ENCODE peak calls at places on chromosome 5, in five cellular contexts. N, R, M, K and W are unnamed samples.

GRCh38 chr5:68260455-68260854 is 44.9 kb downstream of the PIK3R1 start:
- DNase-seq in N (no peak), R (no peak), M (no peak), K (no peak), W (no peak)

GRCh38 chr5:95519681-95520080 is 35.1 kb downstream of the SKIC3 start:
- DNase-seq in N (no peak), R (no peak), M (no peak), K (no peak), W (no peak)

GRCh38 chr5:131968396-131968954 is 23.0 kb upstream of the MEIKIN start:
- DNase-seq in N (peak), R (no peak), M (no peak), K (peak), W (no peak)

GRCh38 chr5:39469173-39469572 is 44.4 kb upstream of the DAB2 start:
- DNase-seq in N (no peak), R (no peak), M (no peak), K (no peak), W (no peak)

GRCh38 chr5:96384353-96384752 is 48.7 kb downstream of the PCSK1 start:
- DNase-seq in N (peak), R (no peak), M (no peak), K (peak), W (no peak)

GRCh38 chr5:139849501-139849900 is 53.9 kb downstream of the PSD2 start:
- DNase-seq in N (no peak), R (no peak), M (no peak), K (no peak), W (no peak)

GRCh38 chr5:25688156-25688555 is 1043.4 kb upstream of the CDH10 start:
- DNase-seq in N (no peak), R (no peak), M (no peak), K (no peak), W (no peak)

GRCh38 chr5:10485142-10485795 is 43.6 kb downstream of the ROPN1L start:
- DNase-seq in N (peak), R (no peak), M (no peak), K (peak), W (no peak)

DNA sequence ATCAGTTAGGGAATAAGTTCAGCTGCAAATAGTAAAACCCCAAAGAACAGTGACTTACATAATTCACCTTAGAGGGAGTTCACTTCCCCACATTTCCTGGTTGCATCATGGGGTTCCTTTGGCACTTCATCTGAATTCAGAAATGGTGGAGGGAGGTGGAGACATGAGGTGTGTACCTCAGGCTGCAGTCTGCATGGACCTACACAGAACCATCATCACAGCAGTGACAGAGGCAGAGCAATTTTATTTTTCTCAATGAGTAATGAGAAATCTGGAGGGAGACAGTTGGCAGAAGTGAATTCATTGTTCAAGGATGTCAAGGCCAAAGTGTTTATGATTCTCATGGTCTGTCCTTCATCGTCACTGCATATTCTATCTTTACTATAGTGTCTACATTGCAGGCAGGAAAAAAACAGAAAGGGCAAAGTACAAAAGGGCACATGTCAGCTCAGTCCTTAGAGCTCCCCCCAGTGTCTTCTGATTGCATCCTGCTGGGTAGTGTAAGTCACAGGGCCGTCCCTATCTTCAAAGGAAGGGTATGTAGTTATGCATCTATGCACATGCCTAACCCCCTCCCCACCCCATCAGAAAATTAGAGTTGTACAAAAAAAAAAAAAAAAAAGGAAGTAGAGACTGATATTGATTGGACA is 132.8 kb upstream of the APC start:
- DNase-seq in N (peak), R (no peak), M (no peak), K (no peak), W (no peak)
- TF ChIP-seq CTCF in N (peak), R (no peak), M (no peak), K (no peak), W (no peak)

GRCh38 chr5:175457466-175457865 is 13.5 kb upstream of the DRD1 start:
- DNase-seq in N (no peak), R (no peak), M (no peak), K (no peak), W (no peak)
- TF ChIP-seq CTCF in N (no peak), R (no peak), M (no peak), K (no peak), W (no peak)

GRCh38 chr5:87403899-87404298 is 8.8 kb downstream of the CCNH start:
- DNase-seq in N (no peak), R (no peak), M (no peak), K (no peak), W (no peak)
- TF ChIP-seq CTCF in N (no peak), R (no peak), M (no peak), K (no peak), W (no peak)

GRCh38 chr5:94180761-94181160 is 437.6 kb downstream of the KIAA0825 start:
- DNase-seq in N (no peak), R (no peak), M (no peak), K (peak), W (no peak)

GRCh38 chr5:94184870-94185269 is 433.5 kb downstream of the KIAA0825 start:
- DNase-seq in N (no peak), R (no peak), M (no peak), K (no peak), W (no peak)

DNA sequence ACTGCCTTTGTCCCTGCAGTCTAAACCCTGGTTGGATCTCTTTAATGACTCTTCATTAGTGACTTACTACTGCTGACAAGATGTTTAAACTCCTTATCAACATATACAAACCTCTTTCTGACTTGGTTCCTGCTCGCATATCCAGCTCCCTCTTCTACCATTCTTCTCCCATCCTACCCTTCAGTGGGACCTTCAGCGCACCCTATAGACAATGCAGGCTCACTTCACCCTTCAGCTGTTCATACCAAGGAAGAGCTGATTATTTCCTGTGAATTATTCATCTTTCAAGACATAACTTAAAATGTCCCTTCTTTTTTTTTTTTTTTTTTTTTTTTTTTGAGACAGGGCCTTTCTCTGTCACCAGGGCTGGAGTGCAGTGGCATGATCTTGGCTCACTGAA is 436.5 kb downstream of the KIAA0825 start:
- DNase-seq in N (peak), R (peak), M (no peak), K (no peak), W (no peak)
- TF ChIP-seq CTCF in N (peak), R (no peak), M (no peak), K (no peak), W (no peak)